ENCODE peak calls at places on chromosomes 2 and 18, in five cellular contexts. One of them, this sample, is unnamed.

GRCh38 chr18:48408727-48409590 is at the start of gene ZBTB7C:
- DNase-seq in CD8-positive, alpha-beta T cell: no peak
- DNase-seq in HepG2: no peak
- DNase-seq in ovary: peak; percentile 46
- DNase-seq in tibial artery: peak; percentile 48
- DNase-seq in this sample: no peak

GRCh38 chr18:61854578-61854977 is 38.2 kb downstream of the RNF152 start:
- DNase-seq in ovary: no peak
- DNase-seq in HepG2: no peak
- DNase-seq in tibial artery: no peak
- DNase-seq in CD8-positive, alpha-beta T cell: no peak
- DNase-seq in this sample: no peak

GRCh38 chr2:43059183-43059897 is 167.1 kb downstream of the ZFP36L2 start:
- DNase-seq in tibial artery: peak; percentile 80
- DNase-seq in CD8-positive, alpha-beta T cell: peak; percentile 51
- DNase-seq in ovary: peak; percentile 72
- DNase-seq in HepG2: no peak
- DNase-seq in this sample: peak; percentile 77

GRCh38 chr2:230660294-230661060 is 52.2 kb upstream of the CAB39 start:
- DNase-seq in tibial artery: peak; percentile 60
- DNase-seq in ovary: no peak
- DNase-seq in CD8-positive, alpha-beta T cell: peak; percentile 26
- DNase-seq in HepG2: peak; percentile 47
- DNase-seq in this sample: peak; percentile 23

GRCh38 chr18:61643884-61644647 is 248.7 kb downstream of the RNF152 start:
- DNase-seq in ovary: no peak
- DNase-seq in HepG2: no peak
- DNase-seq in CD8-positive, alpha-beta T cell: no peak
- DNase-seq in tibial artery: no peak
- DNase-seq in this sample: no peak

GRCh38 chr2:204665244-204665643 is 120.0 kb downstream of the PARD3B start:
- DNase-seq in HepG2: peak; percentile 10
- DNase-seq in tibial artery: no peak
- DNase-seq in CD8-positive, alpha-beta T cell: no peak
- DNase-seq in ovary: no peak
- DNase-seq in this sample: no peak

GRCh38 chr2:234579231-234579962 is 82.5 kb upstream of the ARL4C start:
- DNase-seq in CD8-positive, alpha-beta T cell: no peak
- DNase-seq in tibial artery: no peak
- DNase-seq in HepG2: no peak
- DNase-seq in ovary: no peak
- DNase-seq in this sample: no peak

GRCh38 chr2:2600466-2600865 is 269.4 kb upstream of the MYT1L start:
- DNase-seq in HepG2: no peak
- DNase-seq in ovary: no peak
- DNase-seq in CD8-positive, alpha-beta T cell: no peak
- DNase-seq in tibial artery: no peak
- DNase-seq in this sample: no peak

GRCh38 chr2:239012228-239012627 is 164.3 kb downstream of the TWIST2 start:
- DNase-seq in HepG2: no peak
- DNase-seq in CD8-positive, alpha-beta T cell: no peak
- DNase-seq in ovary: no peak
- DNase-seq in tibial artery: peak; percentile 16
- DNase-seq in this sample: no peak

GRCh38 chr2:455046-455705 is 167.3 kb upstream of the ALKAL2 start:
- DNase-seq in ovary: no peak
- DNase-seq in tibial artery: no peak
- DNase-seq in CD8-positive, alpha-beta T cell: no peak
- DNase-seq in HepG2: no peak
- DNase-seq in this sample: no peak

GRCh38 chr2:449246-450067 is 161.6 kb upstream of the ALKAL2 start:
- DNase-seq in ovary: no peak
- DNase-seq in HepG2: no peak
- DNase-seq in CD8-positive, alpha-beta T cell: no peak
- DNase-seq in tibial artery: no peak
- DNase-seq in this sample: no peak

GRCh38 chr2:451495-451894 is 163.6 kb upstream of the ALKAL2 start:
- DNase-seq in ovary: no peak
- DNase-seq in tibial artery: no peak
- DNase-seq in CD8-positive, alpha-beta T cell: no peak
- DNase-seq in HepG2: no peak
- DNase-seq in this sample: no peak

GRCh38 chr2:455913-456312 is 168.0 kb upstream of the ALKAL2 start:
- DNase-seq in tibial artery: no peak
- DNase-seq in ovary: no peak
- DNase-seq in CD8-positive, alpha-beta T cell: no peak
- DNase-seq in HepG2: no peak
- DNase-seq in this sample: no peak

GRCh38 chr2:453132-453531 is 165.2 kb upstream of the ALKAL2 start:
- DNase-seq in CD8-positive, alpha-beta T cell: no peak
- DNase-seq in tibial artery: no peak
- DNase-seq in HepG2: no peak
- DNase-seq in ovary: no peak
- DNase-seq in this sample: no peak
- H3K36me3 ChIP-seq in CD8-positive, alpha-beta T cell: no peaks in the 10 kb centered on the region
- H3K36me3 ChIP-seq in tibial artery: no peaks in the 10 kb centered on the region
- H3K36me3 ChIP-seq in HepG2: no peaks in the 10 kb centered on the region
- H3K36me3 ChIP-seq in ovary: no peaks in the 10 kb centered on the region
- H3K36me3 ChIP-seq in this sample: no peaks in the 10 kb centered on the region

GRCh38 chr18:12366379-12366778 is 10.6 kb downstream of the AFG3L2 start:
- DNase-seq in CD8-positive, alpha-beta T cell: no peak
- DNase-seq in tibial artery: no peak
- DNase-seq in ovary: no peak
- DNase-seq in HepG2: no peak
- DNase-seq in this sample: no peak
- H3K36me3 ChIP-seq in CD8-positive, alpha-beta T cell: peaks cover 45% of the 10 kb centered on the region
- H3K36me3 ChIP-seq in tibial artery: peaks cover 42% of the 10 kb centered on the region
- H3K36me3 ChIP-seq in ovary: no peaks in the 10 kb centered on the region
- H3K36me3 ChIP-seq in HepG2: peaks cover 77% of the 10 kb centered on the region
- H3K36me3 ChIP-seq in this sample: peaks cover 9% of the 10 kb centered on the region

DNA sequence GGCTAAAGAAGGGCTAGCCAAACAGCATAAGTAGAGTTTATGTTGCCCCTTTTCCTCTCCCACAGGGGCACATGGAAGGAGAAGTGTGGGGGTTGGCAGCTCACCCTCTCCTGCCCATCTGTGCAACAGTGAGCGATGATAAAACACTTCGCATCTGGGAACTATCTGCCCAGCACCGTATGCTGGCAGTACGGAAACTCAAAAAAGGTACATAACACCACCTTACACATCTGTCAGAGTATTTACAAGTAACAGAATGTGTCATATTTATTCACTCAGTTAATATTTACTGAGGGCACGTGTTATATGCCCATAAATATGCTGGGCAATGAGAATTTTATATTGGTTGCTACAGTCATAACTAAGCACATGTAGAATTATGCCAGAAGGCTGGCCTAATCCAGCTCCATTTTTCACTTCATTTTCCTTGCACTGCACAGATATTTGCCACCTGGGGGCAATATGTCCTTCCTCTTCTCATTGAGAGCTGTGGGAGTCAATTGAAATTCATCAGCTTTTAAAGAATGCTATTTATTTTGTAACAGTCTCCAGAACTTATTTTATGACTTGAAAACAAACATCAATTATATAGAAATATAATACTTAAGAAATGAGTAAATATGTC is 150.6 kb downstream of the RTN4 start:
- DNase-seq in tibial artery: no peak
- DNase-seq in CD8-positive, alpha-beta T cell: no peak
- DNase-seq in ovary: no peak
- DNase-seq in HepG2: peak; percentile 55
- DNase-seq in this sample: no peak
- H3K36me3 ChIP-seq in tibial artery: no peaks in the 10 kb centered on the region
- H3K36me3 ChIP-seq in CD8-positive, alpha-beta T cell: no peaks in the 10 kb centered on the region
- H3K36me3 ChIP-seq in ovary: no peaks in the 10 kb centered on the region
- H3K36me3 ChIP-seq in HepG2: peaks cover 10% of the 10 kb centered on the region
- H3K36me3 ChIP-seq in this sample: no peaks in the 10 kb centered on the region

DNA sequence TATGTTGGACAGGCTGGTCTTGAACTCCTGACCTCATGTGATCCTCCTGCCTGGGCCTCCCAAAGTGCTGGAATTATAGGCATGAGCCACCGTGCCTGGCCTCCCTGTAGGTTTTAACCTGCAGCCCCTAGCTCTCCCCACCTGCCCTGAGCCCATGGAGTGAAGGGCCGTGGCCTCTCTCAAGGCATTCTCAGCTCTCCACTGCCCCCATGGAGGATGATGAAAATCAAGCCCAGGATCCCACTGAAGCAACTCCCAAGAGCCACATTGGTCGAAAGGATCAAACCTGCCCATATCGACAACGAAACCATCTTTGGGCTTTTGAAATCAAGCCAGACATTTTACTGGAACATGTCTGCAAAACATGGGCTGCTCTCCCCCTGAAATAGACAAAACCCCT is 22.4 kb upstream of the CREG2 start:
- DNase-seq in HepG2: no peak
- DNase-seq in CD8-positive, alpha-beta T cell: no peak
- DNase-seq in tibial artery: no peak
- DNase-seq in ovary: no peak
- DNase-seq in this sample: no peak
- H3K36me3 ChIP-seq in HepG2: no peaks in the 10 kb centered on the region
- H3K36me3 ChIP-seq in CD8-positive, alpha-beta T cell: no peaks in the 10 kb centered on the region
- H3K36me3 ChIP-seq in tibial artery: no peaks in the 10 kb centered on the region
- H3K36me3 ChIP-seq in ovary: no peaks in the 10 kb centered on the region
- H3K36me3 ChIP-seq in this sample: no peaks in the 10 kb centered on the region

GRCh38 chr2:10046899-10047298 is 3.5 kb downstream of the KLF11 start:
- DNase-seq in ovary: no peak
- DNase-seq in tibial artery: no peak
- DNase-seq in HepG2: no peak
- DNase-seq in CD8-positive, alpha-beta T cell: no peak
- DNase-seq in this sample: no peak
- H3K36me3 ChIP-seq in ovary: no peaks in the 10 kb centered on the region
- H3K36me3 ChIP-seq in tibial artery: peaks cover 14% of the 10 kb centered on the region
- H3K36me3 ChIP-seq in HepG2: peaks cover 12% of the 10 kb centered on the region
- H3K36me3 ChIP-seq in CD8-positive, alpha-beta T cell: peaks cover 4% of the 10 kb centered on the region
- H3K36me3 ChIP-seq in this sample: no peaks in the 10 kb centered on the region

GRCh38 chr2:55810621-55811020 is 113.0 kb downstream of the EFEMP1 start:
- DNase-seq in HepG2: no peak
- DNase-seq in tibial artery: no peak
- DNase-seq in ovary: no peak
- DNase-seq in CD8-positive, alpha-beta T cell: no peak
- DNase-seq in this sample: no peak

GRCh38 chr2:55807900-55808299 is 114.3 kb upstream of the PNPT1 start:
- DNase-seq in HepG2: no peak
- DNase-seq in tibial artery: no peak
- DNase-seq in CD8-positive, alpha-beta T cell: no peak
- DNase-seq in ovary: no peak
- DNase-seq in this sample: no peak

GRCh38 chr2:55805662-55806061 is 112.0 kb upstream of the PNPT1 start:
- DNase-seq in HepG2: no peak
- DNase-seq in ovary: no peak
- DNase-seq in CD8-positive, alpha-beta T cell: no peak
- DNase-seq in tibial artery: no peak
- DNase-seq in this sample: no peak

GRCh38 chr2:55809875-55810620 is 113.5 kb downstream of the EFEMP1 start:
- DNase-seq in CD8-positive, alpha-beta T cell: no peak
- DNase-seq in tibial artery: peak; percentile 67
- DNase-seq in ovary: no peak
- DNase-seq in HepG2: no peak
- DNase-seq in this sample: no peak

GRCh38 chr2:55811048-55811447 is 112.5 kb downstream of the EFEMP1 start:
- DNase-seq in tibial artery: no peak
- DNase-seq in ovary: no peak
- DNase-seq in CD8-positive, alpha-beta T cell: no peak
- DNase-seq in HepG2: no peak
- DNase-seq in this sample: no peak
- H3K36me3 ChIP-seq in tibial artery: no peaks in the 10 kb centered on the region
- H3K36me3 ChIP-seq in ovary: no peaks in the 10 kb centered on the region
- H3K36me3 ChIP-seq in CD8-positive, alpha-beta T cell: no peaks in the 10 kb centered on the region
- H3K36me3 ChIP-seq in HepG2: no peaks in the 10 kb centered on the region
- H3K36me3 ChIP-seq in this sample: no peaks in the 10 kb centered on the region

GRCh38 chr2:128170776-128171175 is 79.8 kb downstream of the UGGT1 start:
- DNase-seq in CD8-positive, alpha-beta T cell: no peak
- DNase-seq in tibial artery: no peak
- DNase-seq in ovary: no peak
- DNase-seq in HepG2: no peak
- DNase-seq in this sample: no peak
- H3K36me3 ChIP-seq in CD8-positive, alpha-beta T cell: peaks cover 39% of the 10 kb centered on the region
- H3K36me3 ChIP-seq in tibial artery: peaks cover 86% of the 10 kb centered on the region
- H3K36me3 ChIP-seq in ovary: no peaks in the 10 kb centered on the region
- H3K36me3 ChIP-seq in HepG2: peaks cover 61% of the 10 kb centered on the region
- H3K36me3 ChIP-seq in this sample: peaks cover 17% of the 10 kb centered on the region